ENCODE peak calls at places on chromosomes 1 and 21, in ten cellular contexts. V, W, M, D, P, Q, O, G, R and S are unnamed samples.

GRCh38 chr1:55375617-55376258 is 160.6 kb upstream of the USP24 start:
- DNase-seq in V (peak), W (peak), M (no peak), D (no peak), P (peak), Q (peak), O (peak), G (peak), R (no peak), S (peak)

GRCh38 chr1:67850151-67850551 is 16.9 kb upstream of the GNG12 start:
- DNase-seq in V (no peak), W (no peak), M (no peak), D (no peak), P (peak), Q (peak), O (peak), G (peak), R (no peak), S (no peak)

GRCh38 chr1:8116892-8117262 is 90.8 kb upstream of the ERRFI1 start:
- DNase-seq in V (peak), W (peak), M (peak), D (peak), P (no peak), Q (peak), O (peak), G (no peak), R (no peak), S (no peak)

GRCh38 chr1:11790880-11791715 is 14.7 kb downstream of the MTHFR start:
- DNase-seq in V (peak), W (peak), M (peak), D (peak), P (no peak), Q (peak), O (peak), G (peak), R (no peak), S (peak)

GRCh38 chr1:227131193-227131592 is 187.1 kb downstream of the CDC42BPA start:
- DNase-seq in V (no peak), W (no peak), M (no peak), D (no peak), P (peak), Q (peak), O (no peak), G (no peak), R (no peak), S (no peak)

GRCh38 chr1:170663441-170664282 is at the start of gene PRRX1:
- DNase-seq in V (peak), W (no peak), M (no peak), D (no peak), P (no peak), Q (no peak), O (no peak), G (no peak), R (no peak), S (no peak)

GRCh38 chr1:7856345-7856744 is 3.5 kb upstream of the UTS2 start:
- DNase-seq in V (no peak), W (no peak), M (no peak), D (no peak), P (no peak), Q (no peak), O (no peak), G (no peak), R (no peak), S (peak)

GRCh38 chr21:23960769-23961168 is 1646.5 kb downstream of the MRPL39 start:
- DNase-seq in V (no peak), W (no peak), M (no peak), D (no peak), P (no peak), Q (no peak), O (no peak), G (no peak), R (no peak), S (no peak)

GRCh38 chr21:29080454-29080930 is 7.0 kb upstream of the CCT8 start:
- DNase-seq in V (no peak), W (no peak), M (no peak), D (no peak), P (no peak), Q (no peak), O (no peak), G (no peak), R (no peak), S (no peak)

GRCh38 chr1:76425843-76426145 is 351.2 kb downstream of the ST6GALNAC3 start:
- DNase-seq in V (no peak), W (no peak), M (no peak), D (no peak), P (no peak), Q (no peak), O (no peak), G (no peak), R (no peak), S (no peak)

GRCh38 chr1:91793189-91793588 is 92.8 kb downstream of the TGFBR3 start:
- DNase-seq in V (no peak), W (no peak), M (no peak), D (no peak), P (no peak), Q (no peak), O (no peak), G (no peak), R (no peak), S (no peak)

GRCh38 chr1:91791103-91791502 is 94.8 kb downstream of the TGFBR3 start:
- DNase-seq in V (no peak), W (no peak), M (no peak), D (no peak), P (no peak), Q (no peak), O (no peak), G (peak), R (no peak), S (no peak)

GRCh38 chr1:91793877-91794276 is 92.1 kb downstream of the TGFBR3 start:
- DNase-seq in V (no peak), W (no peak), M (no peak), D (no peak), P (no peak), Q (no peak), O (no peak), G (no peak), R (no peak), S (no peak)

GRCh38 chr1:91791691-91792392 is 94.1 kb downstream of the TGFBR3 start:
- DNase-seq in V (no peak), W (no peak), M (no peak), D (no peak), P (no peak), Q (no peak), O (no peak), G (no peak), R (no peak), S (no peak)

DNA sequence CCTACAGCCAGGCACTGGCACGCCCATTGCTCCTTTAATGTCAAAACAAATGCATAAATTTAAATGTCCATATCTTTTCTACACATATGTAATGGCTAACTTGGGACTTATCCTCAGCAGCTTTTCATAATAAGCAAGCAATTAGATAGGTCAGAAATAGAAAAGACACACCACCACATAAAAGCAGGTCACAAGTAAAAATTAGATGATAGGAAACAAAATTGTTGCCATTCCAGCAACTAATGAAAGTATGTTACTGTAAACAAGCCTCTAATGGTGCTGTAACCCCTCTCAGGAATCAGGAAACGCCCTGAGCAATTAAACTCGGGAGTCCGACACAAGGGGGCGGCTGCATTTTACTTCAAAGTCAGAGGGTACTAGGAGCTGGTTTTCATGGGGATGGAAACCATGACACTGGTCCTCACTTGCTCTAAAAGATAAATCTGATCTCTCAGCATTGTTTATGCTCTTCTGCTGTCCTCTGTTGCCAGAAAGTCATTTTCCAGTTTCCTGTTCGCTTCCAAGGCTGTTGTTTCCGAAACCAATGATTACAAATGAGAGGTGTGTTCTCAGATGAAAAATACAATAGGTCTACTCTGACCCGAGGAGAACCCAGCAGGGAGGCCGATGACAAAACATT is 93.4 kb downstream of the TGFBR3 start:
- DNase-seq in V (no peak), W (no peak), M (no peak), D (no peak), P (no peak), Q (no peak), O (no peak), G (peak), R (no peak), S (no peak)
- TF ChIP-seq CTCF in V (no peak), W (no peak), M (no peak), D (no peak), P (no peak), Q (no peak), O (no peak), G (peak), R (peak), S (no peak)

DNA sequence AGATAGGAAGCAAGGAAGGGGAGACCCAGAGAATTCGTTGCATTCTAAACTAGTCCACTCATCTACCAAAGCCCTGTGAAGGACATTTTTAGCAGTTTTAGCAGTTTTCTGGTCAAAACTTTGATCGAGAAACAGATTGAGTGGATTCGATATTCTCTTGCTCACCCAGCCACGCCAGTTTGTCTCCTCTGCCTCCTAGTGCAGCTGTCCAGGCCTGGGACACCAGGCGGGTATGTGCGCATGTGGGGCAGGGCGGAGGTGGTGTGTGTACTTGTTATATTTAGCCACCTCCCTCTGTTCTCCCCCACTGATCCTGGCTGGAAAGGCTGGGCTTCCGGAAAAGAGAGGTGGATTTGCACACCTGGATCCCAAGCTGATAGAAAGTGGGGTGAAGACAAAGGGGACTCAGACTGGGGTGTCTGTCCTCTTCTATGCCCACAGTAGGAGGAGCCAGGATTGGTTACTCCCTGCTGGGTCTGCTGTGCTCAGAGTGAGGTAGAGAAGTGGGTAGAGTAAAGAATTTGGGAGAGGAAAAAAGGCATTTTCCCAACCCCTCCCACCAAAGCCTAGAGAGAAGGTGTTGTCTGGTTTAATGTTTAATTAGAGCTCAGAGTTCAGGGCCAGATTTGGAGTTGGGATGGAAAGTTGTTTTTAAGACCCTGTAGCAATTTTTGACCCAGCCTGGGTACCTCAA is 3.8 kb downstream of the LMNA start:
- DNase-seq in V (peak), W (peak), M (peak), D (no peak), P (no peak), Q (no peak), O (no peak), G (no peak), R (no peak), S (no peak)
- TF ChIP-seq EP300 in V (no peak), W (no peak), M (no peak), D (no peak), P (no peak), Q (no peak), O (no peak), G (no peak), R (no peak), S (no peak)

DNA sequence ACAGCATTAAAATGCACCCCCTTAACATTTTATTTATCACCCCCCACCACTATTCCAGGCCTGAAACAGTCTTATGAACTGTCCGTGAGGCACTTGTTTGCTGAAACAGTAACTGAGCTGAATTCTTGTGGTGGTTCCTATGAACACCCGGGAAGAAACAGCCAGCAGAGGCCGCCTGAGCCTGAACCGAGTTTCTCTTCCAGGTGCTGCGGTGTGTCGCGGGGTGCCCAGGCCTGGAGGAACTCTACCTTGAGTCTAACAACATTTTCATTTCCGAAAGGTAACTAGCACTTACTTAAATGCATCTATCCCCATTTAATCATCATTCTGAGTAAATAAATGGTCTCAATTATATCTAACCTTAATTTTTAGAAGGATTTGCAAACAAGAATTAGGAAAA is 66.8 kb downstream of the TBCE start:
- DNase-seq in V (no peak), W (no peak), M (no peak), D (no peak), P (no peak), Q (no peak), O (no peak), G (peak), R (no peak), S (no peak)
- TF ChIP-seq CTCF in V (no peak), W (no peak), M (no peak), D (no peak), P (no peak), Q (no peak), O (no peak), G (peak), R (peak), S (no peak)

GRCh38 chr1:117534995-117535467 is 70.8 kb upstream of the TENT5C start:
- DNase-seq in V (peak), W (peak), M (peak), D (no peak), P (peak), Q (peak), O (peak), G (peak), R (peak), S (no peak)
- TF ChIP-seq EP300 in V (no peak), W (no peak), M (no peak), D (no peak), P (no peak), Q (no peak), O (no peak), G (no peak), R (no peak), S (no peak)

DNA sequence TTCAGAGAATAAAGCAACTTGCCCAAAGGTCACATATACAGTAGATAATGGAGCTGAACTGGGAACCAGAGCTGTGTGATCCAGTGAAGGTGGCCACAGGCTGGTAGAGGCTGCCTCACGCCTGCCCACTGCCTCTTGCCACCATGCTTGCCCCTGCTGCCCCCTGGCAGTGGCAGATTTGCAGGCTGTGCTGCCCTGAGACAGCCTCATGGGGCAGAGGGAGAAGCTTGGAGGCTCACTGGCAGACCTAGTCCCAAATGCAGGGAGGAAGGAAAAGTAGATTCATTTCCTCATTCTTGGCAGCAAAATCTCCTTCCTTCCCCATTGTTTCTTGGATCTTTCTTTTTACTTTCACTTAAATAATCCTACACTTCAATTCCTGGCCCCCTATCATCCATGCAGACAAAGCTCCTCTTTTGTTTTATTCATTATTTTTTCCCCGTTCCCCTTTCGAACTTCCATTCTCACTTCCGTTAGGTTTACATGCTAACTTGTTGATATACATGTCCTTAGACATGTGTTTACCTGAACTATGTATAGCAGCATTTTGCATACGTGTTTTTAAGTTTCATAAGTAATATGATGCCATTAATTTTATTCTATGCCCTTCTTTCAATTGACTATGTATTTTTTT is 66.9 kb upstream of the LYST start:
- DNase-seq in V (no peak), W (no peak), M (no peak), D (no peak), P (no peak), Q (peak), O (no peak), G (no peak), R (no peak), S (no peak)
- TF ChIP-seq CTCF in V (no peak), W (no peak), M (no peak), D (no peak), P (no peak), Q (no peak), O (no peak), G (no peak), R (peak), S (no peak)

DNA sequence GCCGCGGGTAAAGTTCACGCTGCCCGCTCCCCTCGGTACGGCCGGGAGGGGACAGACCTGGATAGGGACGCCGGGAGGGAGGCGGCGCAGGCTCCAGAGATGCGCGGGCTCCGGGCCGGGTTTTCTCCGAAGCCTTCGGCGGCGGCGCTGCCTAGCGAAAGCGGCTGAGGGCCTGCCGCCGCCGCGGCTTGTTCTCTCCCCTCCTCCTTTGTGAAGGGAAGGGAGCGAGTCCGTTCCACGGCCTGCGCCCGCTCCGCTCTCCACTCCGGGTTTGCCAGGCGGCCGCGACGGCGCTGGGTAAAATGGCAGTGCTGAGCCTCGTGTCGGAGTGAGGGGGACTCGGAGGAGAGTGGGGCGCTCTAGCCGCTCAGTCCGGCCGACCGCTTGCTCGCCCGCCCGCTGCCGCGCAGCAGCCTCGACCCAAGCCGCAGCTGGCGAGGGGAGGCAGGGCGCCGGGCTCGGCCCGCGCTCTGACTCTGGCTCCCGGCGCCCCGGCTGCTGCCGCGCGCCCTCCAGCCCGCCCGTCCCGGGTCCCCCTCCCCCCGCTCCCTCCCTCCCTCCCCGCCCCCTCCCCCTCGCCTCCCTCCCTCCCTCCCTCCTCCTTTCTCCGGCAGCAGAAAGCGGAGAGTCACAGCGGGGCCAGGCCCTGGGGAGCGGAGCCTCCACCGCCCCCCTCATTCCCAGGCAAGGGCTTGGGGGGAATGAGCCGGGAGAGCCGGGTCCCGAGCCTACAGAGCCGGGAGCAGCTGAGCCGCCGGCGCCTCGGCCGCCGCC is at the start of gene ARID1A:
- DNase-seq in V (peak), W (peak), M (peak), D (peak), P (peak), Q (peak), O (peak), G (peak), R (peak), S (peak)
- TF ChIP-seq EP300 in V (no peak), W (no peak), M (peak), D (no peak), P (peak), Q (no peak), O (peak), G (peak), R (no peak), S (no peak)

DNA sequence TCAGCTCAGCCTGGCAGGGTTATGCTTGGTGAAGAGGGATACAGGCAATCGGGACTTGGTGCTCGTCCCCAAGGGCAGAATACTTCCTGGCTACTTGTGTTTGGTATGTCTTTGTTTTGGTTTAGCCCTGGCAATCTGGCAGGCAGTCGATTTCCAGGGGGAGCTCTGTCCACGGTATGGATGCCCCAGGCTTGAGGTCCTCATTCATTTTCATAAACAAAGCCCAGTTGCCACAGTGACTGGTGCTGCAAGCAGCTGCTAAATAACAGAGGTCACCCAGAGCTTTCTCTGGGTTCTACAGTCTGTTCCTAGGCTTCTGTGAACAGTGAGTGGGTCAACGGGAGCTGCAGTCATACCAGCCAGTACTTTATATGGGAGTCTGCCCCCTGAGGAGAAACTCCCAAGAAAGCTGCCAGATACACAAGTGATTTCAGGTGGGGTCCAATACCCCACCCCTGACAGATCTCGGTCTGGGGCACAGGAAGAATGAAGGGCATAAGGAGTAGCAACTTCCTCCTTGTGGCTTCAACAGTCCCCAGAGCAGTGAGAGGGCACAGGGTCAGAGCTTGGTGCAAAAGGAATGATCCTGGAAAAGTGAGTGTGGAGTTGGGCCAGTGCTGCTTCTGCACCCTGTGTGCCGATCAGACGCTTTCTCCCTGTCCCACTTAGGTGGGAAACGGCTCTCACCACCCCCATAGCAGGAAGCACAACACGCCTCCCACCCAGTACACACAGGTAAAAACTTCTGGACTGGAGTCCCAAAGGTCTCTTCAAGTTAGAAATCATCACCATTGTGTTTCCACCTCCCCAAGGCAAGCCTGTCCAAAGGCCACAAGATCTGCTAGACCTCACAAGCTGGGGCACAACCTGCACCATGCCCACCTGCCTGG is 55.5 kb downstream of the TGFBR3 start:
- DNase-seq in V (peak), W (peak), M (no peak), D (no peak), P (no peak), Q (peak), O (peak), G (no peak), R (no peak), S (no peak)
- TF ChIP-seq CTCF in V (no peak), W (no peak), M (no peak), D (peak), P (peak), Q (peak), O (no peak), G (no peak), R (no peak), S (peak)

DNA sequence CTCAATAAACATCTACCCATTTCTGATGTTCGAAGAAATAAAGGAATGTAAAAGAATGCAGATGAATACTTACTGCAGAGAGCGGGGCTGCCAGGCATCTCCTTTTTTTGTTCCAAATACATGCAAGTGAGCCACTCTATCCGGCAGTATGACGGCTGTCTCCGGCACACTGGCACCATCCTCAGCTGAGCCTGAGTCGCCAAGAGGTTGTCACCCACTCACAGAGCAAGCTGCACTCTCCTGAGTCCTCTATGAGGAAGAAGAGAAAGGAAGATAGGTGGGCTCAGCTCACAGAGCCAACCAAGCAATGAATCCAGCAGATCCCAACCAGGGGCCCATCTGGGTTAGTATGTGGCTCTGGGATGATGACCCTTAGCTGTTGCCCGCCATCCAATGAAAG is 65.3 kb downstream of the CD46 start:
- DNase-seq in V (no peak), W (no peak), M (no peak), D (peak), P (no peak), Q (no peak), O (no peak), G (no peak), R (no peak), S (no peak)
- TF ChIP-seq EP300 in V (no peak), W (no peak), M (no peak), D (no peak), P (no peak), Q (no peak), O (no peak), G (no peak), R (no peak), S (no peak)